ENCODE peak calls at places on chromosomes 11 and 22, in ten cellular contexts. One of them, this sample, is unnamed.

GRCh38 chr11:6617315-6617781 is 1.9 kb downstream of the TPP1 start:
- DNase-seq in nucleus accumbens: no peak
- DNase-seq in psoas muscle: no peak
- DNase-seq in CD4-positive, alpha-beta memory T cell: no peak
- DNase-seq in progenitor cell of endocrine pancreas: no peak
- DNase-seq in C1 segment of cervical spinal cord: no peak
- DNase-seq in iPS-NIHi11: no peak
- DNase-seq in cortex of kidney: no peak
- DNase-seq in RKO: peak; percentile 57
- DNase-seq in cardiac fibroblast: peak; percentile 52
- DNase-seq in this sample: no peak

GRCh38 chr22:42872821-42873220 is 15.7 kb upstream of the ARFGAP3 start:
- DNase-seq in CD4-positive, alpha-beta memory T cell: no peak
- DNase-seq in C1 segment of cervical spinal cord: no peak
- DNase-seq in cardiac fibroblast: no peak
- DNase-seq in psoas muscle: peak; percentile 73
- DNase-seq in iPS-NIHi11: no peak
- DNase-seq in RKO: no peak
- DNase-seq in cortex of kidney: no peak
- DNase-seq in progenitor cell of endocrine pancreas: no peak
- DNase-seq in nucleus accumbens: no peak
- DNase-seq in this sample: no peak

GRCh38 chr11:86244063-86244521 is 461 bp upstream of the EED start:
- DNase-seq in progenitor cell of endocrine pancreas: peak; percentile 76
- DNase-seq in psoas muscle: peak; percentile 92
- DNase-seq in iPS-NIHi11: peak; percentile 92
- DNase-seq in CD4-positive, alpha-beta memory T cell: no peak
- DNase-seq in cortex of kidney: no peak
- DNase-seq in RKO: peak; percentile 92
- DNase-seq in C1 segment of cervical spinal cord: no peak
- DNase-seq in cardiac fibroblast: peak; percentile 93
- DNase-seq in nucleus accumbens: peak; percentile 79
- DNase-seq in this sample: peak; percentile 91

GRCh38 chr11:45920531-45921477 is 1.7 kb upstream of the LARGE2 start:
- DNase-seq in C1 segment of cervical spinal cord: no peak
- DNase-seq in cardiac fibroblast: no peak
- DNase-seq in cortex of kidney: no peak
- DNase-seq in progenitor cell of endocrine pancreas: no peak
- DNase-seq in CD4-positive, alpha-beta memory T cell: no peak
- DNase-seq in RKO: no peak
- DNase-seq in psoas muscle: peak; percentile 26
- DNase-seq in nucleus accumbens: no peak
- DNase-seq in iPS-NIHi11: no peak
- DNase-seq in this sample: no peak

GRCh38 chr11:34812905-34813576 is 103.1 kb downstream of the APIP start:
- DNase-seq in C1 segment of cervical spinal cord: no peak
- DNase-seq in RKO: no peak
- DNase-seq in nucleus accumbens: no peak
- DNase-seq in psoas muscle: no peak
- DNase-seq in CD4-positive, alpha-beta memory T cell: no peak
- DNase-seq in progenitor cell of endocrine pancreas: no peak
- DNase-seq in iPS-NIHi11: no peak
- DNase-seq in cortex of kidney: no peak
- DNase-seq in cardiac fibroblast: no peak
- DNase-seq in this sample: no peak

GRCh38 chr11:121575250-121575962 is 122.6 kb upstream of the SORL1-AS1 start:
- DNase-seq in cardiac fibroblast: peak; percentile 30
- DNase-seq in C1 segment of cervical spinal cord: peak; percentile 78
- DNase-seq in cortex of kidney: no peak
- DNase-seq in CD4-positive, alpha-beta memory T cell: no peak
- DNase-seq in iPS-NIHi11: no peak
- DNase-seq in nucleus accumbens: no peak
- DNase-seq in psoas muscle: peak; percentile 75
- DNase-seq in progenitor cell of endocrine pancreas: no peak
- DNase-seq in RKO: peak; percentile 17
- DNase-seq in this sample: no peak

GRCh38 chr11:102115557-102115956 is 5.3 kb downstream of the YAP1 start:
- DNase-seq in iPS-NIHi11: peak; percentile 59
- DNase-seq in cardiac fibroblast: peak; percentile 51
- DNase-seq in C1 segment of cervical spinal cord: no peak
- DNase-seq in nucleus accumbens: no peak
- DNase-seq in cortex of kidney: no peak
- DNase-seq in CD4-positive, alpha-beta memory T cell: no peak
- DNase-seq in RKO: no peak
- DNase-seq in progenitor cell of endocrine pancreas: no peak
- DNase-seq in psoas muscle: no peak
- DNase-seq in this sample: no peak

GRCh38 chr11:31936309-31936708 is 125.2 kb upstream of the PAX6 start:
- DNase-seq in RKO: no peak
- DNase-seq in nucleus accumbens: no peak
- DNase-seq in cortex of kidney: no peak
- DNase-seq in C1 segment of cervical spinal cord: no peak
- DNase-seq in iPS-NIHi11: no peak
- DNase-seq in CD4-positive, alpha-beta memory T cell: no peak
- DNase-seq in psoas muscle: no peak
- DNase-seq in cardiac fibroblast: no peak
- DNase-seq in progenitor cell of endocrine pancreas: no peak
- DNase-seq in this sample: no peak

GRCh38 chr11:35030716-35031213 is 108.2 kb upstream of the CD44 start:
- DNase-seq in cardiac fibroblast: peak; percentile 98
- DNase-seq in iPS-NIHi11: no peak
- DNase-seq in CD4-positive, alpha-beta memory T cell: no peak
- DNase-seq in nucleus accumbens: peak; percentile 10
- DNase-seq in C1 segment of cervical spinal cord: no peak
- DNase-seq in psoas muscle: peak; percentile 85
- DNase-seq in cortex of kidney: no peak
- DNase-seq in progenitor cell of endocrine pancreas: no peak
- DNase-seq in RKO: peak; percentile 95
- DNase-seq in this sample: no peak

GRCh38 chr11:33723238-33723881 is 12.9 kb downstream of the CD59 start:
- DNase-seq in CD4-positive, alpha-beta memory T cell: no peak
- DNase-seq in cardiac fibroblast: peak; percentile 98
- DNase-seq in C1 segment of cervical spinal cord: no peak
- DNase-seq in progenitor cell of endocrine pancreas: no peak
- DNase-seq in nucleus accumbens: no peak
- DNase-seq in psoas muscle: peak; percentile 56
- DNase-seq in cortex of kidney: no peak
- DNase-seq in iPS-NIHi11: no peak
- DNase-seq in RKO: no peak
- DNase-seq in this sample: no peak

GRCh38 chr11:106398396-106399074 is 321.1 kb downstream of the AASDHPPT start:
- DNase-seq in iPS-NIHi11: no peak
- DNase-seq in CD4-positive, alpha-beta memory T cell: no peak
- DNase-seq in cardiac fibroblast: peak; percentile 64
- DNase-seq in nucleus accumbens: no peak
- DNase-seq in RKO: no peak
- DNase-seq in cortex of kidney: no peak
- DNase-seq in psoas muscle: no peak
- DNase-seq in C1 segment of cervical spinal cord: no peak
- DNase-seq in progenitor cell of endocrine pancreas: no peak
- DNase-seq in this sample: no peak

GRCh38 chr11:86182976-86183584 is 61.5 kb upstream of the EED start:
- DNase-seq in cardiac fibroblast: peak; percentile 44
- DNase-seq in psoas muscle: no peak
- DNase-seq in cortex of kidney: no peak
- DNase-seq in C1 segment of cervical spinal cord: no peak
- DNase-seq in nucleus accumbens: no peak
- DNase-seq in progenitor cell of endocrine pancreas: no peak
- DNase-seq in iPS-NIHi11: peak; percentile 29
- DNase-seq in RKO: no peak
- DNase-seq in CD4-positive, alpha-beta memory T cell: peak; percentile 19
- DNase-seq in this sample: peak; percentile 11

GRCh38 chr22:48483764-48484528 is 1343.7 kb downstream of the BRD1 start:
- DNase-seq in psoas muscle: peak; percentile 11
- DNase-seq in cortex of kidney: no peak
- DNase-seq in nucleus accumbens: no peak
- DNase-seq in cardiac fibroblast: no peak
- DNase-seq in RKO: no peak
- DNase-seq in iPS-NIHi11: no peak
- DNase-seq in progenitor cell of endocrine pancreas: no peak
- DNase-seq in CD4-positive, alpha-beta memory T cell: no peak
- DNase-seq in C1 segment of cervical spinal cord: no peak
- DNase-seq in this sample: no peak

GRCh38 chr11:80930038-80930437 is 1489.2 kb upstream of the TENM4 start:
- DNase-seq in cardiac fibroblast: no peak
- DNase-seq in C1 segment of cervical spinal cord: no peak
- DNase-seq in psoas muscle: no peak
- DNase-seq in iPS-NIHi11: no peak
- DNase-seq in CD4-positive, alpha-beta memory T cell: no peak
- DNase-seq in nucleus accumbens: no peak
- DNase-seq in cortex of kidney: no peak
- DNase-seq in RKO: no peak
- DNase-seq in progenitor cell of endocrine pancreas: no peak
- DNase-seq in this sample: no peak

GRCh38 chr11:14583252-14584105 is 60.1 kb upstream of the PDE3B start:
- DNase-seq in cortex of kidney: no peak
- DNase-seq in cardiac fibroblast: no peak
- DNase-seq in CD4-positive, alpha-beta memory T cell: no peak
- DNase-seq in nucleus accumbens: no peak
- DNase-seq in iPS-NIHi11: no peak
- DNase-seq in psoas muscle: no peak
- DNase-seq in progenitor cell of endocrine pancreas: peak; percentile 32
- DNase-seq in C1 segment of cervical spinal cord: no peak
- DNase-seq in RKO: no peak
- DNase-seq in this sample: no peak

GRCh38 chr11:134008593-134008992 is 51.8 kb upstream of the IGSF9B start:
- DNase-seq in progenitor cell of endocrine pancreas: no peak
- DNase-seq in psoas muscle: no peak
- DNase-seq in cortex of kidney: no peak
- DNase-seq in RKO: no peak
- DNase-seq in C1 segment of cervical spinal cord: no peak
- DNase-seq in nucleus accumbens: no peak
- DNase-seq in iPS-NIHi11: no peak
- DNase-seq in cardiac fibroblast: no peak
- DNase-seq in CD4-positive, alpha-beta memory T cell: no peak
- DNase-seq in this sample: no peak

GRCh38 chr11:132941024-132941646 is 591.2 kb downstream of the OPCML start:
- DNase-seq in RKO: peak; percentile 41
- DNase-seq in progenitor cell of endocrine pancreas: no peak
- DNase-seq in cardiac fibroblast: peak; percentile 55
- DNase-seq in nucleus accumbens: no peak
- DNase-seq in cortex of kidney: no peak
- DNase-seq in psoas muscle: no peak
- DNase-seq in CD4-positive, alpha-beta memory T cell: peak; percentile 4
- DNase-seq in iPS-NIHi11: peak; percentile 27
- DNase-seq in C1 segment of cervical spinal cord: no peak
- DNase-seq in this sample: no peak